ENCODE peak calls at places on chromosomes 1 and 21, in ten cellular contexts. W, F, L, E, K, X, N, J, B and O are unnamed samples.

GRCh38 chr1:14476170-14476955 is 122.1 kb upstream of the KAZN start:
- DNase-seq in W (no peak), F (no peak), L (no peak), E (no peak), K (no peak), X (no peak), N (no peak), J (peak), B (no peak), O (no peak)

GRCh38 chr1:59871746-59872145 is 54.8 kb downstream of the CYP2J2 start:
- DNase-seq in W (no peak), F (no peak), L (no peak), E (no peak), K (no peak), X (no peak), N (no peak), J (no peak), B (no peak), O (no peak)

GRCh38 chr21:40049031-40049958 is 182.1 kb downstream of the PCP4 start:
- DNase-seq in W (no peak), F (no peak), L (no peak), E (peak), K (no peak), X (no peak), N (peak), J (peak), B (no peak), O (no peak)

GRCh38 chr1:112722601-112723510 is 7.7 kb upstream of the PPM1J start:
- DNase-seq in W (no peak), F (no peak), L (no peak), E (peak), K (no peak), X (no peak), N (no peak), J (peak), B (no peak), O (peak)

GRCh38 chr1:84997667-84998600 is 1.0 kb upstream of the MCOLN2 start:
- DNase-seq in W (peak), F (peak), L (no peak), E (peak), K (no peak), X (no peak), N (no peak), J (peak), B (no peak), O (no peak)

GRCh38 chr1:61140778-61141177 is 58.4 kb downstream of the NFIA start:
- DNase-seq in W (no peak), F (no peak), L (no peak), E (no peak), K (no peak), X (no peak), N (no peak), J (no peak), B (no peak), O (no peak)

GRCh38 chr1:35573198-35573775 is at the start of gene TFAP2E:
- DNase-seq in W (no peak), F (no peak), L (peak), E (peak), K (no peak), X (no peak), N (no peak), J (peak), B (no peak), O (no peak)

GRCh38 chr1:206823725-206824124 is 41.7 kb upstream of the IL20 start:
- DNase-seq in W (no peak), F (no peak), L (no peak), E (no peak), K (no peak), X (no peak), N (no peak), J (peak), B (no peak), O (no peak)

GRCh38 chr1:7954683-7955082 is 6.8 kb upstream of the PARK7 start:
- DNase-seq in W (no peak), F (no peak), L (no peak), E (no peak), K (no peak), X (no peak), N (no peak), J (no peak), B (no peak), O (no peak)

GRCh38 chr1:109947582-109948284 is 36.8 kb upstream of the AHCYL1 start:
- DNase-seq in W (no peak), F (no peak), L (no peak), E (no peak), K (no peak), X (no peak), N (no peak), J (no peak), B (no peak), O (no peak)

GRCh38 chr1:248622491-248623106 is 12.3 kb downstream of the OR2T11 start:
- DNase-seq in W (peak), F (no peak), L (peak), E (peak), K (no peak), X (no peak), N (no peak), J (peak), B (no peak), O (no peak)

GRCh38 chr1:230277201-230277771 is 148.8 kb downstream of the PGBD5 start:
- DNase-seq in W (no peak), F (peak), L (no peak), E (peak), K (no peak), X (no peak), N (peak), J (no peak), B (no peak), O (peak)

GRCh38 chr1:154869351-154870116 is 547 bp downstream of the KCNN3 start:
- DNase-seq in W (no peak), F (no peak), L (no peak), E (peak), K (no peak), X (no peak), N (peak), J (peak), B (no peak), O (peak)

GRCh38 chr1:85048296-85049064 is at the start of gene MCOLN3:
- DNase-seq in W (peak), F (peak), L (peak), E (peak), K (peak), X (no peak), N (peak), J (peak), B (peak), O (peak)